ENCODE peak calls at places on chromosomes 16 and 17, in seven cellular contexts. F is SJCRH30; S is ascending aorta; T is cardiac muscle cell; J is CD8-positive, alpha-beta memory T cell; U is thyroid gland; K is GM23338. N is an unnamed sample.

GRCh38 chr17:77117415-77117814 is 23.4 kb upstream of the SEC14L1 start:
- DNase-seq in F (no peak), S (no peak), T (peak; percentile 60), J (no peak), U (no peak), K (no peak), N (no peak)

GRCh38 chr17:50947844-50948514 is 81.8 kb upstream of the TOB1 start:
- DNase-seq in F (peak; percentile 54), S (no peak), T (no peak), J (no peak), U (peak; percentile 97), K (no peak), N (peak; percentile 96)

GRCh38 chr17:83143817-83144231 is 64.4 kb downstream of the METRNL start:
- DNase-seq in F (no peak), S (no peak), T (no peak), J (no peak), U (no peak), K (no peak), N (no peak)

GRCh38 chr17:29444589-29444988 is 54.4 kb downstream of the TAOK1 start:
- DNase-seq in F (no peak), S (no peak), T (peak; percentile 46), J (no peak), U (no peak), K (no peak), N (no peak)

GRCh38 chr16:26982422-26982821 is 84.3 kb upstream of the C16orf82 start:
- DNase-seq in F (no peak), S (no peak), T (no peak), J (no peak), U (no peak), K (no peak), N (no peak)

GRCh38 chr17:74525781-74526288 is 5.4 kb downstream of the CD300LB start:
- DNase-seq in F (no peak), S (no peak), T (no peak), J (no peak), U (no peak), K (no peak), N (peak; percentile 15)

GRCh38 chr17:28527859-28528258 is 21.7 kb downstream of the FOXN1 start:
- DNase-seq in F (no peak), S (no peak), T (no peak), J (no peak), U (peak; percentile 66), K (no peak), N (peak; percentile 90)

GRCh38 chr17:71110326-71110725 is 941.0 kb downstream of the KCNJ2 start:
- DNase-seq in F (no peak), S (no peak), T (no peak), J (no peak), U (no peak), K (no peak), N (no peak)

GRCh38 chr16:81189100-81189664 is 49.3 kb upstream of the BCO1 start:
- DNase-seq in F (peak; percentile 45), S (no peak), T (peak; percentile 96), J (no peak), U (peak; percentile 95), K (no peak), N (peak; percentile 69)

GRCh38 chr17:7019839-7020519 is 2.9 kb upstream of the BCL6B start:
- DNase-seq in F (peak; percentile 57), S (no peak), T (peak; percentile 76), J (no peak), U (peak; percentile 62), K (peak; percentile 79), N (peak; percentile 57)

GRCh38 chr16:24139282-24139681 is 116.9 kb upstream of the CACNG3 start:
- DNase-seq in F (no peak), S (no peak), T (no peak), J (no peak), U (no peak), K (peak; percentile 93), N (no peak)

GRCh38 chr17:38943607-38944006 is 18.2 kb downstream of the LASP1NB start:
- DNase-seq in F (no peak), S (no peak), T (peak; percentile 21), J (no peak), U (no peak), K (no peak), N (no peak)

GRCh38 chr17:74663566-74663965 is 40.0 kb upstream of the CD300E start:
- DNase-seq in F (no peak), S (no peak), T (peak; percentile 12), J (no peak), U (no peak), K (no peak), N (no peak)

GRCh38 chr16:73735018-73735417 is 561.6 kb upstream of the PSMD7 start:
- DNase-seq in F (no peak), S (no peak), T (peak; percentile 44), J (no peak), U (no peak), K (no peak), N (no peak)

GRCh38 chr17:13601776-13602551 is at the start of gene HS3ST3A1:
- DNase-seq in F (peak; percentile 96), S (no peak), T (peak; percentile 90), J (peak; percentile 2), U (no peak), K (peak; percentile 94), N (no peak)
- H3K27me3 ChIP-seq in F (no peaks in the 10 kb centered on the region), S (peaks cover 20% of the 10 kb centered on the region), T (peaks cover 15% of the 10 kb centered on the region), J (peaks cover 9% of the 10 kb centered on the region), U (peaks cover 6% of the 10 kb centered on the region), K (peaks cover 27% of the 10 kb centered on the region), N (peaks cover 16% of the 10 kb centered on the region)

GRCh38 chr16:88976359-88977027 is 514 bp downstream of the CBFA2T3 start:
- DNase-seq in F (no peak), S (no peak), T (no peak), J (no peak), U (no peak), K (no peak), N (no peak)
- H3K4me1 ChIP-seq in F (peaks cover 26% of the 10 kb centered on the region), S (no peaks in the 10 kb centered on the region), T (peaks cover 18% of the 10 kb centered on the region), J (no peaks in the 10 kb centered on the region), U (no peaks in the 10 kb centered on the region), K (no peaks in the 10 kb centered on the region), N (peaks cover 28% of the 10 kb centered on the region)

GRCh38 chr16:1256874-1257322 is 1.0 kb downstream of the TPSD1 start:
- DNase-seq in F (no peak), S (no peak), T (no peak), J (no peak), U (no peak), K (no peak), N (no peak)

GRCh38 chr16:1257561-1258217 is 1.8 kb downstream of the TPSD1 start:
- DNase-seq in F (no peak), S (no peak), T (no peak), J (no peak), U (no peak), K (no peak), N (no peak)

GRCh38 chr16:1258906-1259759 is 3.3 kb downstream of the TPSD1 start:
- DNase-seq in F (no peak), S (no peak), T (no peak), J (no peak), U (no peak), K (peak; percentile 45), N (no peak)

GRCh38 chr16:1259760-1260068 is 3.8 kb downstream of the TPSD1 start:
- DNase-seq in F (no peak), S (no peak), T (no peak), J (no peak), U (no peak), K (no peak), N (no peak)

DNA sequence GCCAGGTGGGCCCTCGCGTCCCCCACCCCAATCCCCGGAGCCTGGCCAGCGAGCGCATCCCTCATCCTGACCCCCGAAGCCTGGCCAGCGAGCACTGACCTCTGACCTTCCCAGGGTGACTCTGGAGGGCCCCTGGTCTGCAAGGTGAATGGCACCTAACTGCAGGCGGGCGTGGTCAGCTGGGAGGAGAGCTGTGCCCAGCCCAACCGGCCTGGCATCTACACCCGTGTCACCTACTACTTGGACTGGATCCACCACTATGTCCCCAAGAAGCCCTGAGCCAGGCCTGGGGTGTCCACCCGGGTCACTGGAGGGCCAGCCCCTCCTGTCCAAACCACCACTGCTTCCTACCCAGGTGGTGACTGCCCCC is 2.3 kb downstream of the TPSD1 start:
- DNase-seq in F (no peak), S (no peak), T (no peak), J (no peak), U (no peak), K (no peak), N (no peak)
- H3K27me3 ChIP-seq in F (peaks cover 41% of the 10 kb centered on the region), S (no peaks in the 10 kb centered on the region), T (peaks cover 59% of the 10 kb centered on the region), J (peaks cover 12% of the 10 kb centered on the region), U (no peaks in the 10 kb centered on the region), K (no peaks in the 10 kb centered on the region), N (peaks cover 56% of the 10 kb centered on the region)

DNA sequence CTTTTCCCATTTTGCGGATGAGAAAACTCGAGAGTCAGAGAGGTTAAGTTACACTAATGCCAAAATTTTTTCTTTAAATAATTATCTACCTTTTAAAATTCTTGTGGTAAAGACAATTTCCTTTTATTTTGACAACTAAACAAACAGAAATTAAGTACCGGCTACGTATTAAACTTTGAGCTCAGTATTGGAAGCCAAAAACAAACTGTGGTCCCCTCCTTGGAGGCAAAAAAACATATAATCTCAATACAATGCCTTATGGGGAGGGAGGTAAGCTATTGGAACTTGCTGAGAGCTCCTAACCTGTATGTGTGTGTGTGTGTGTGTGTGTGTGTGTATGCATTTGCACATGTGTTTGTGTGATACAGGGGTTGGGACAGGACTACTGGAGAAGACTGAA is 2.2 kb downstream of the KRTAP2-4 start:
- DNase-seq in F (no peak), S (no peak), T (no peak), J (no peak), U (no peak), K (no peak), N (no peak)
- H3K4me1 ChIP-seq in F (peaks cover 68% of the 10 kb centered on the region), S (peaks cover 9% of the 10 kb centered on the region), T (no peaks in the 10 kb centered on the region), J (no peaks in the 10 kb centered on the region), U (no peaks in the 10 kb centered on the region), K (peaks cover 6% of the 10 kb centered on the region), N (no peaks in the 10 kb centered on the region)

DNA sequence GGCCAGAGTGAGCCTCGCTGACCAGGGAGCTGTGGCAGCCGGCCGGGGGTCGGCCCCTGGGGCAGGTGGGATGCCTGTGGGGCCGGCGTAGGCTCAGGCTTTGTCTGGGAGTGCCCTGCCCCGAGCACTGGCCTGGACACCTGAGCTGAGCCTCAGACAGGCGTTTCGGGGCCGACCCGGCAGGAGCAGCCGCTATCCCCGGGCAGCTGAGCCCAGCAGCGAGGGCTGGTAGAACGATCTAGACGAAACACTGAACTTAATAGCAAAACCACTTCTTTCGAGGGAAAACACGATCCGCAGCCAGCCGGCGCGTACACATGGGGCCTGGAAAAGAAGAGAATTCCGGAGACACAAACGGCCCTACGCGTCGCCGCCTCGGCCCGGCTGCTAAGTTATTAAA is 22.1 kb upstream of the SSTR5 start:
- DNase-seq in F (no peak), S (no peak), T (no peak), J (no peak), U (no peak), K (no peak), N (no peak)
- H3K27me3 ChIP-seq in F (no peaks in the 10 kb centered on the region), S (no peaks in the 10 kb centered on the region), T (no peaks in the 10 kb centered on the region), J (no peaks in the 10 kb centered on the region), U (no peaks in the 10 kb centered on the region), K (no peaks in the 10 kb centered on the region), N (no peaks in the 10 kb centered on the region)

GRCh38 chr17:37820313-37821024 is 75.6 kb upstream of the HNF1B start:
- DNase-seq in F (no peak), S (no peak), T (no peak), J (no peak), U (peak; percentile 65), K (no peak), N (no peak)
- H3K4me1 ChIP-seq in F (no peaks in the 10 kb centered on the region), S (no peaks in the 10 kb centered on the region), T (peaks cover 8% of the 10 kb centered on the region), J (no peaks in the 10 kb centered on the region), U (peaks cover 30% of the 10 kb centered on the region), K (no peaks in the 10 kb centered on the region), N (peaks cover 6% of the 10 kb centered on the region)